ENCODE peak calls at places on chromosomes 11 and 22, in four cellular contexts. One of them, this sample, is unnamed. For H3K4me1, the result is how much of the 10 kb centered on the place peaks cover.

GRCh38 chr11:89487016-89487415 is 4.2 kb downstream of the NOX4 start:
- DNase-seq in A549: no peak
- DNase-seq in testis: no peak
- DNase-seq in upper lobe of left lung: no peak
- DNase-seq in this sample: no peak

GRCh38 chr11:68950776-68951175 is 30.0 kb downstream of the MRGPRD start:
- DNase-seq in A549: no peak
- DNase-seq in testis: no peak
- DNase-seq in upper lobe of left lung: no peak
- DNase-seq in this sample: no peak

GRCh38 chr22:25496396-25497064 is 67.9 kb upstream of the GRK3 start:
- DNase-seq in testis: no peak
- DNase-seq in A549: no peak
- DNase-seq in upper lobe of left lung: no peak
- DNase-seq in this sample: no peak

GRCh38 chr11:128724891-128725611 is 31.2 kb downstream of the FLI1 start:
- DNase-seq in testis: no peak
- DNase-seq in A549: no peak
- DNase-seq in upper lobe of left lung: no peak
- DNase-seq in this sample: no peak

GRCh38 chr11:119108151-119108856 is 1.2 kb downstream of the C2CD2L start:
- DNase-seq in upper lobe of left lung: peak
- DNase-seq in testis: no peak
- DNase-seq in A549: no peak
- DNase-seq in this sample: no peak

GRCh38 chr11:46293616-46294015 is 16.2 kb downstream of the CREB3L1 start:
- DNase-seq in A549: no peak
- DNase-seq in upper lobe of left lung: no peak
- DNase-seq in testis: peak
- DNase-seq in this sample: no peak

GRCh38 chr11:121453589-121454299 is 977 bp upstream of the SORL1-AS1 start:
- DNase-seq in testis: no peak
- DNase-seq in upper lobe of left lung: no peak
- DNase-seq in A549: no peak
- DNase-seq in this sample: no peak

GRCh38 chr11:73143126-73143838 is 1.2 kb upstream of the FCHSD2 start:
- DNase-seq in A549: no peak
- DNase-seq in testis: no peak
- DNase-seq in upper lobe of left lung: peak
- DNase-seq in this sample: no peak

GRCh38 chr22:45816771-45817170 is 145.1 kb downstream of the ATXN10 start:
- DNase-seq in A549: no peak
- DNase-seq in testis: no peak
- DNase-seq in upper lobe of left lung: no peak
- DNase-seq in this sample: no peak

GRCh38 chr11:80330302-80330701 is 889.5 kb upstream of the TENM4 start:
- DNase-seq in upper lobe of left lung: no peak
- DNase-seq in testis: no peak
- DNase-seq in A549: no peak
- DNase-seq in this sample: no peak

GRCh38 chr22:49632199-49633009 is 195.3 kb downstream of the BRD1 start:
- DNase-seq in upper lobe of left lung: peak
- DNase-seq in testis: peak
- DNase-seq in A549: peak
- DNase-seq in this sample: no peak

GRCh38 chr11:62544521-62545436 is 1.8 kb downstream of the AHNAK start:
- DNase-seq in upper lobe of left lung: no peak
- DNase-seq in testis: no peak
- DNase-seq in A549: peak
- DNase-seq in this sample: no peak

GRCh38 chr22:38766076-38766777 is 10.4 kb upstream of the SUN2 start:
- DNase-seq in upper lobe of left lung: peak
- DNase-seq in A549: peak
- DNase-seq in testis: peak
- DNase-seq in this sample: no peak

GRCh38 chr22:37419916-37420655 is 7.2 kb downstream of the ELFN2 start:
- DNase-seq in testis: no peak
- DNase-seq in A549: no peak
- DNase-seq in upper lobe of left lung: peak
- DNase-seq in this sample: no peak

GRCh38 chr22:20299736-20300136 is 20.1 kb downstream of the DGCR6L start:
- DNase-seq in upper lobe of left lung: peak
- DNase-seq in testis: peak
- DNase-seq in A549: no peak
- DNase-seq in this sample: no peak

GRCh38 chr22:17198188-17199130 is 20.8 kb downstream of the ADA2 start:
- DNase-seq in upper lobe of left lung: peak
- DNase-seq in testis: peak
- DNase-seq in A549: no peak
- DNase-seq in this sample: no peak

GRCh38 chr11:44556735-44557409 is 8.6 kb upstream of the CD82 start:
- DNase-seq in A549: no peak
- DNase-seq in testis: peak
- DNase-seq in upper lobe of left lung: peak
- DNase-seq in this sample: no peak

GRCh38 chr22:26579331-26579886 is 10.5 kb downstream of the TPST2 start:
- DNase-seq in upper lobe of left lung: peak
- DNase-seq in A549: no peak
- DNase-seq in testis: no peak
- DNase-seq in this sample: no peak

GRCh38 chr11:119594639-119595249 is 134.3 kb downstream of the NECTIN1 start:
- DNase-seq in A549: no peak
- DNase-seq in testis: no peak
- DNase-seq in upper lobe of left lung: no peak
- DNase-seq in this sample: no peak

GRCh38 chr11:1341928-1342524 is 32.6 kb upstream of the TOLLIP start:
- DNase-seq in upper lobe of left lung: no peak
- DNase-seq in A549: peak
- DNase-seq in testis: no peak
- DNase-seq in this sample: no peak

DNA sequence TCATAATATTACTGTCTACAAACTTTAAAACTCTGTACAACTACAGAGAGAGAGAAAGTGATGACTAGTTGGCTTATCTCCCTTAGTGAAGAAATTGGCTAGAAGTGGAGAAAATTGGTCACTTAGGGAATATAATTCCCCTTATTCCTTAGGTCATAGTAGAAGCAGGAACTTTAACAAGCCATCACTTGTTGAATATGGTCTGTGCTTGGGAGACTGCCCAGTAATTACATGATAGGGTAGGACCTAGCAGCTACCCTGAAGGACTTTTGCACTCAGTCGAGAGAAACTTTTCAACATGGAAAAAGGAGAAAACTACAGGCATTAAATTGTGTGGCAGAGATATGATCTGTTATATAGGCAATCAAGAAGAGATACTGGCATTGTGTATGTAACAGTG is 576.5 kb upstream of the CCDC90B start:
- DNase-seq in upper lobe of left lung: no peak
- DNase-seq in testis: no peak
- DNase-seq in A549: no peak
- DNase-seq in this sample: no peak
- H3K4me1 ChIP-seq in upper lobe of left lung: under half
- H3K4me1 ChIP-seq in testis: under half
- H3K4me1 ChIP-seq in A549: under half
- H3K4me1 ChIP-seq in this sample: under half

GRCh38 chr11:101459020-101459419 is 124.8 kb downstream of the TRPC6 start:
- DNase-seq in upper lobe of left lung: no peak
- DNase-seq in A549: no peak
- DNase-seq in testis: no peak
- DNase-seq in this sample: no peak

GRCh38 chr11:101453682-101454081 is 130.1 kb downstream of the TRPC6 start:
- DNase-seq in testis: no peak
- DNase-seq in upper lobe of left lung: no peak
- DNase-seq in A549: no peak
- DNase-seq in this sample: no peak

GRCh38 chr11:101458161-101458560 is 125.6 kb downstream of the TRPC6 start:
- DNase-seq in testis: no peak
- DNase-seq in A549: no peak
- DNase-seq in upper lobe of left lung: no peak
- DNase-seq in this sample: no peak

GRCh38 chr11:101456812-101457211 is 127.0 kb downstream of the TRPC6 start:
- DNase-seq in upper lobe of left lung: no peak
- DNase-seq in A549: no peak
- DNase-seq in testis: no peak
- DNase-seq in this sample: no peak
- TF ChIP-seq CTCF in upper lobe of left lung: peak
- TF ChIP-seq CTCF in A549: peak
- TF ChIP-seq CTCF in testis: peak
- TF ChIP-seq CTCF in this sample: peak

DNA sequence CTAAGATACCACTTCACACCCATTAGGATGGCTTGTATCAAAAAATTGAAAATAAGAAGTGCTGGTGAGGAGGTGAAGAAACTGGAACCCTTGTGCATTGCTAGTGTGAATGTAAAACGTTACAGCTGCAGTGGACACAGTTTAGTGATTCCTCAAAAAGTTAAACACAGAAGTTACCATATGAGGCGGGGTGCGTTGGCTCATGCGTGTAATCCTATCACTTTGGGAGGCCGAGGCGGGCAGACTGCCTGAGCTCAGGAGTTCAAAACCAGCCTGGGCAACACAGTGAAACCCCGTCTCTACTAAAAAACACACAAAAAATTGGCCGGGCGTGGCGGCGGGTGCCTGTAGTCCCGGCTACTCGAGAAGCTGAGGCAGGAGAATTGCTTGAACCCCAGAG is 43.5 kb downstream of the SGSM3 start:
- DNase-seq in A549: no peak
- DNase-seq in upper lobe of left lung: no peak
- DNase-seq in testis: no peak
- DNase-seq in this sample: no peak
- TF ChIP-seq POLR2A in A549: no peak
- TF ChIP-seq POLR2A in upper lobe of left lung: no peak
- TF ChIP-seq POLR2A in testis: no peak
- TF ChIP-seq POLR2A in this sample: no peak

GRCh38 chr11:66820381-66820780 is 22.9 kb upstream of the RCE1 start:
- DNase-seq in testis: no peak
- DNase-seq in upper lobe of left lung: no peak
- DNase-seq in A549: no peak
- DNase-seq in this sample: no peak
- H3K4me1 ChIP-seq in testis: under half
- H3K4me1 ChIP-seq in upper lobe of left lung: under half
- H3K4me1 ChIP-seq in A549: under half
- H3K4me1 ChIP-seq in this sample: under half

GRCh38 chr11:85318573-85318972 is 308.6 kb downstream of the DLG2 start:
- DNase-seq in A549: no peak
- DNase-seq in upper lobe of left lung: no peak
- DNase-seq in testis: no peak
- DNase-seq in this sample: no peak

GRCh38 chr11:85313741-85314140 is 313.4 kb downstream of the DLG2 start:
- DNase-seq in upper lobe of left lung: no peak
- DNase-seq in A549: no peak
- DNase-seq in testis: no peak
- DNase-seq in this sample: no peak

DNA sequence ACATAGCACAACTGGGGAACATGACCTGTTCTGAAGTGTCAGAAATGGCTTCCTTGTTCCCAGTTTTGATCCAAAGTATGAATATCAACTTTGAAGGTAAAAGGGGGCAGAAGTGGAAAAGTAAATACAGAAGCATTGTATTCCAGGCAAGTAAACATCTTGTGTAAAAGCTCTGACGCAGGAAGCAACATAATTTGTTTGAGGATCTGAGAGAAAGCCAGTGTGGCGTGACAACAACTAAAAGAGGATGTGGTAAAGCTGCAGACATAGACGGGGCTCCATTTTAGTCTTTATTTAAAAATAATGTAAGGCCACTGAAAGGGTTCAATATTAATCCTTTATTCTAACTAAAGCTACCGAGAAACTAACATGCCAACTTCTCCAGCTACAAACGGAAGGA is 310.2 kb downstream of the DLG2 start:
- DNase-seq in upper lobe of left lung: no peak
- DNase-seq in A549: no peak
- DNase-seq in testis: no peak
- DNase-seq in this sample: no peak
- TF ChIP-seq CTCF in upper lobe of left lung: no peak
- TF ChIP-seq CTCF in A549: no peak
- TF ChIP-seq CTCF in testis: no peak
- TF ChIP-seq CTCF in this sample: no peak

GRCh38 chr11:117171007-117171647 is 7.4 kb upstream of the SIDT2 start:
- DNase-seq in A549: no peak
- DNase-seq in upper lobe of left lung: no peak
- DNase-seq in testis: no peak
- DNase-seq in this sample: no peak
- TF ChIP-seq POLR2A in A549: no peak
- TF ChIP-seq POLR2A in upper lobe of left lung: no peak
- TF ChIP-seq POLR2A in testis: no peak
- TF ChIP-seq POLR2A in this sample: no peak

GRCh38 chr11:108012139-108012725 is 3.5 kb downstream of the CUL5 start:
- DNase-seq in A549: no peak
- DNase-seq in upper lobe of left lung: no peak
- DNase-seq in testis: no peak
- DNase-seq in this sample: no peak
- H3K4me1 ChIP-seq in A549: under half
- H3K4me1 ChIP-seq in upper lobe of left lung: under half
- H3K4me1 ChIP-seq in testis: under half
- H3K4me1 ChIP-seq in this sample: half or more

DNA sequence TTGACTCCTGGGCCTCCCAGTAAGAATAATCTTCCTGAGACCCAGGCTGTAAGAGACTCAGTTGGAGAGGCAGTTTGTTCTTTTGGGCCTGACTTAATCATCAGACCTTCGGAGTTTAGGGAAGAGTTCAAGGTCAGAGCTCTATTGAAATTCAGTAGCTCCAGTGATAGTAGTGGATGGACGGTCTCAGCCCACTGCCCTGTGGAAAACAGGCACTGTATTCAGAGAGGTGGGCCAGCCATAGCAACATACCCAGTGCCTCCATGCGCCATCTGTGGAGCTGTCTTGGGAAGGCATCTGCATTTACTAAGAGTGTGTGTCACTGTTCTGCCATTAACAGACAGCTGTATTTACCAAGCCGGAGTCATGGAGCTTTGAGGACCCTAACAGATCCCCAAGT is 2.9 kb downstream of the SMARCB1 start:
- DNase-seq in A549: no peak
- DNase-seq in upper lobe of left lung: no peak
- DNase-seq in testis: no peak
- DNase-seq in this sample: no peak
- TF ChIP-seq CTCF in A549: no peak
- TF ChIP-seq CTCF in upper lobe of left lung: no peak
- TF ChIP-seq CTCF in testis: no peak
- TF ChIP-seq CTCF in this sample: no peak

This sample was measured in esophagus squamous epithelium.